ENCODE peak calls at places on chromosomes 6 and 20, in six cellular contexts. V is uterus, A is dorsolateral prefrontal cortex, Q is NCI-H526 treated with DMSO at 0.1 percent for 48 hours, O is A549, K is SW 1271. L is an unnamed sample.

GRCh38 chr6:112205521-112206458 is 48.6 kb downstream of the LAMA4 start:
- DNase-seq in V (no peak), Q (no peak), O (no peak), K (peak), A (no peak), L (no peak)

GRCh38 chr6:145214570-145214969 is 520.8 kb downstream of the EPM2A start:
- DNase-seq in K (peak), V (no peak), O (no peak), Q (no peak), A (no peak), L (no peak)

GRCh38 chr6:21886601-21887091 is 293.1 kb downstream of the SOX4 start:
- DNase-seq in Q (no peak), K (no peak), O (peak), A (no peak), V (no peak), L (no peak)

GRCh38 chr20:43699941-43700565 is 26.7 kb downstream of the GTSF1L start:
- DNase-seq in V (no peak), O (no peak), Q (no peak), K (no peak), A (no peak), L (peak)

GRCh38 chr20:41380551-41381262 is 14.1 kb upstream of the EMILIN3 start:
- DNase-seq in O (no peak), Q (no peak), K (no peak), V (no peak), A (no peak), L (no peak)

GRCh38 chr20:61806995-61807394 is 258.7 kb downstream of the TAF4 start:
- DNase-seq in A (no peak), K (no peak), O (no peak), Q (no peak), V (no peak), L (peak)

GRCh38 chr6:41683460-41684310 is 45.4 kb downstream of the MDFI start:
- DNase-seq in O (peak), Q (peak), K (peak), A (peak), V (peak), L (peak)

GRCh38 chr6:134317471-134318131 is at the start of gene SGK1:
- DNase-seq in A (peak), K (no peak), V (no peak), O (no peak), Q (no peak), L (peak)

GRCh38 chr6:140046030-140046632 is 671.7 kb upstream of the CITED2 start:
- DNase-seq in K (no peak), O (no peak), V (no peak), Q (no peak), A (no peak), L (no peak)

GRCh38 chr6:89122625-89123024 is 4.8 kb upstream of the SRSF12 start:
- DNase-seq in Q (peak), V (no peak), K (peak), O (no peak), A (no peak), L (no peak)

GRCh38 chr6:130215526-130215925 is 7.2 kb downstream of the SAMD3 start:
- DNase-seq in K (no peak), O (no peak), Q (no peak), A (no peak), V (no peak), L (no peak)

GRCh38 chr20:48568520-48568919 is 259.3 kb downstream of the PREX1 start:
- DNase-seq in O (no peak), V (no peak), Q (no peak), A (no peak), K (no peak), L (no peak)

GRCh38 chr20:38834868-38835267 is 29.4 kb downstream of the PPP1R16B start:
- DNase-seq in A (no peak), O (no peak), K (no peak), Q (no peak), V (no peak), L (no peak)